ENCODE peak calls at places on chromosomes 7 and 10, in four cellular contexts. G is WTC11, E is K562, I is GM12878. O is an unnamed sample.

GRCh38 chr7:82335927-82336326 is 107.7 kb downstream of the CACNA2D1 start:
- DNase-seq in G (no peak), I (no peak), E (peak; percentile 6), O (no peak)

GRCh38 chr10:68153473-68154210 is 44.4 kb downstream of the MYPN start:
- DNase-seq in E (no peak), I (no peak), G (no peak), O (peak; percentile 78)

GRCh38 chr10:96587255-96588059 is 645 bp upstream of the TM9SF3 start:
- DNase-seq in G (no peak), I (no peak), E (peak; percentile 65), O (peak; percentile 75)

GRCh38 chr10:77832243-77832642 is 94.3 kb downstream of the DLG5 start:
- DNase-seq in E (no peak), I (no peak), G (no peak), O (no peak)

GRCh38 chr10:71638577-71639411 is 80.8 kb downstream of the C10orf105 start:
- DNase-seq in G (no peak), I (no peak), E (peak; percentile 99), O (peak; percentile 68)

GRCh38 chr10:115572740-115573455 is 479.7 kb downstream of the ATRNL1 start:
- DNase-seq in E (no peak), I (no peak), G (peak; percentile 47), O (no peak)

GRCh38 chr7:41955475-41956243 is 252.8 kb upstream of the INHBA start:
- DNase-seq in I (no peak), E (peak; percentile 38), G (peak; percentile 64), O (no peak)

GRCh38 chr7:148912758-148913541 is 28.9 kb upstream of the EZH2 start:
- DNase-seq in G (no peak), E (no peak), I (peak; percentile 57), O (no peak)

GRCh38 chr7:87152112-87152896 is at the start of gene DMTF1:
- DNase-seq in E (peak; percentile 99), I (peak; percentile 53), G (peak; percentile 92), O (peak; percentile 93)

GRCh38 chr10:90313548-90314325 is 544.1 kb downstream of the HTR7 start:
- DNase-seq in G (no peak), I (no peak), E (no peak), O (no peak)

GRCh38 chr10:116256749-116257259 is 16.2 kb downstream of the GFRA1 start:
- DNase-seq in E (no peak), I (no peak), G (no peak), O (no peak)

GRCh38 chr10:121926157-121926556 is 1.7 kb downstream of the ATE1 start:
- DNase-seq in E (no peak), I (no peak), G (no peak), O (no peak)

GRCh38 chr10:44468525-44468924 is 83.6 kb upstream of the CXCL12 start:
- DNase-seq in E (no peak), G (no peak), I (no peak), O (no peak)

GRCh38 chr7:132815696-132816334 is 239.5 kb upstream of the PLXNA4 start:
- DNase-seq in I (no peak), E (peak; percentile 14), G (no peak), O (no peak)

GRCh38 chr10:54284526-54285193 is 516.4 kb downstream of the PCDH15 start:
- DNase-seq in I (no peak), E (no peak), G (no peak), O (no peak)

GRCh38 chr7:44348300-44348699 is 22.9 kb upstream of the CAMK2B start:
- DNase-seq in E (peak; percentile 30), G (peak; percentile 66), I (no peak), O (peak; percentile 51)

GRCh38 chr10:107653832-107654287 is 489.4 kb upstream of the SORCS1 start:
- DNase-seq in G (no peak), I (peak; percentile 37), E (no peak), O (no peak)

GRCh38 chr7:73507556-73507955 is 14.5 kb downstream of the BAZ1B start:
- DNase-seq in G (no peak), I (no peak), E (no peak), O (no peak)

GRCh38 chr10:80177781-80178636 is 27.3 kb downstream of the ANXA11 start:
- DNase-seq in G (no peak), E (no peak), I (no peak), O (no peak)

GRCh38 chr7:142685877-142686508 is 63.3 kb upstream of the PRSS1 start:
- DNase-seq in I (no peak), E (no peak), G (no peak), O (no peak)

GRCh38 chr10:108612485-108612884 is 1310.8 kb downstream of the XPNPEP1 start:
- DNase-seq in G (no peak), I (no peak), E (no peak), O (no peak)

GRCh38 chr7:98387136-98387535 is 13.8 kb downstream of the BAIAP2L1 start:
- DNase-seq in E (no peak), I (no peak), G (no peak), O (no peak)

GRCh38 chr10:131046194-131046593 is 265.3 kb downstream of the TCERG1L start:
- DNase-seq in G (no peak), I (no peak), E (no peak), O (no peak)

GRCh38 chr10:107767185-107767584 is 602.7 kb upstream of the SORCS1 start:
- DNase-seq in E (no peak), G (no peak), I (no peak), O (no peak)

GRCh38 chr7:30173058-30173897 is 38.5 kb downstream of the MTURN start:
- DNase-seq in G (peak; percentile 36), E (peak; percentile 41), I (no peak), O (peak; percentile 20)

GRCh38 chr10:87860156-87860795 is 3.1 kb downstream of the KLLN start:
- DNase-seq in G (no peak), I (peak; percentile 63), E (peak; percentile 34), O (peak; percentile 69)

GRCh38 chr7:24882989-24883631 is 96.9 kb downstream of the OSBPL3 start:
- DNase-seq in E (no peak), G (no peak), I (no peak), O (no peak)

GRCh38 chr7:45178241-45179225 is 20.9 kb downstream of the RAMP3 start:
- DNase-seq in I (no peak), E (peak; percentile 54), G (peak; percentile 44), O (peak; percentile 4)

GRCh38 chr10:100021322-100021721 is 11.6 kb upstream of the DNMBP start:
- DNase-seq in I (peak; percentile 51), E (no peak), G (no peak), O (no peak)
- TF ChIP-seq CREM in I (no peak), E (no peak), G (no peak), O (no peak)

DNA sequence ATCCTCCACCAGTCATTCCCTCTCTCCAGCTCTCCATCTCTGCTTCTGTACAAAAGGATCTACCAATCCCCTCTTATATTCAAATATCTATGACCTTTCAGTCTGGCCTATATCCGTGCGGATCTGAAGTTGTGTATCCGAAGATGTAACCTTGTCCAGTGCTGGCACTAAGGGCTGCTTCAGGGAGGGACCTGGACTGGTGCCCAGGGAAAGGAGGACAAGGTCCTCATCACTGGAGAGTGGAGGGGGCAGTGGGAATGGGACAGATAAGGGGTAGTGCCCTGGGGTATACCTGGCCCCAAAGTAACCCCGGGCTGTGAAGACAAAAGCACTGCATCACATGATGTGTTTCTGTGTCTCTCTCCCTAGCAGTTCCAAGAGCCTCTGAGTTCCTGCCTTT is 1.8 kb downstream of the TMEM225B start:
- DNase-seq in E (no peak), G (no peak), I (no peak), O (no peak)
- TF ChIP-seq CREM in E (no peak), G (no peak), I (no peak), O (no peak)

DNA sequence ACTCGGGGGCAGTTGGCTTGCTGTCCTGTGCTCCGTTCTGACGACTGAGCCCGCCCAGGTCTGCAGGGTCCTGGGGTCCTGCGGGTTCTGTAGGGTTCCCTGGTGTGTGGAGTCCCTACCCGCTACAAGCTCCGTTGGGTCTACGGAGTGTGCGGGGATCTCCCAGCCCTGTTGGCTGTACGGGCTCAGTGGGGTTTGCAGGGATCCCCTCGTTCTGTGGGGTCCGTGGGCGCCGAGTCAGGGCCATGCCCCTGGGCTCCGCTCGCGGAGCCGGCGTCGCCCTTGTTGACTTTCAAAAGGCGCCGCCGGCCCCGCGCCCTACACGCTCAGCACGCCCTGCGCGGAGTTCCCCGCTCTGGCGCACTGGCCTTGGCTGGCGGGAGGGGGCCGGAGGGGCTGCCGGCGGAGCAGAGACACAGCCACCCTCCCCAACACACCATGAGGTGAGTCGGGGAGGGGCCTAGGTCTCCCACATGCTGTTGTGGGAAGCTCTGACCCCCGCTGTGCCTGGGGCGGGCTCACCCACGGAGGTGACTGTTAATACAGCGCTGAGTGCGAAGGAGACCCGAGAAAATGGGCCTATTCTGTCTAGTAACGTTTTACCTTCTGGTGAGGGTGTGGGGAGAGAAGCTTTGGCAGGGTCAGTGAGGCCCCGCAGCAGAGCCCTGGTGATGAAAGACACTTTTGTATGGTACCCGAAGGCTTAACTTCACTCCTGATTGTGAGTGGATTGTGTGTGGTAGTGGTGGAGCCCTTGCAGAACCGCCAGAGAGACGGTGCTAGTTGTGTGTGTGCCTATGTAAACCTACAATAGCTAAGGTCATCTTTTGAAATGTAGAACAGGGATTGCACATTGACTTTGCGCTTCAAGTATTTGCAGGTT is 8.1 kb downstream of the TASOR2 start:
- DNase-seq in E (peak; percentile 91), G (peak; percentile 75), I (peak; percentile 32), O (peak; percentile 82)
- TF ChIP-seq CREM in E (peak; percentile 50), G (no peak), I (peak; percentile 26), O (no peak)

DNA sequence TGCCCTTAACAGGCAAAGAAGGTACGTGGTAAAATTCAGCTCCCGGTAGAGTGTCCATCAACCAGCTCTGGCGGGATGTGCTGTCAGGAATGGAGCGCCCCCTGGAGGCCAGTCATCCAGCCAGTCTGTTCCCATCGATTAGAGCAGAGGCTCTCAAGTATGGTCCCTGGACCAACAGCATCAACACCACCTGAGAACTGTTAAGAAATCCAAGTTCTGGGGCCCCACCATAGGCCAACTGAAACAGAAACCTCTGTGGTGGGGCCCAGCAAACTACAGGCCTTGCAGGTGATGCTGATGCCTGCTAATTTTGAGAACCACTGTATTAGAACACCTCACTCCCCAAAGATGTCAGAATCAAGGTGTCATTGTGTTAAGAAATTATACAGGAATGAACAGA is 109.2 kb downstream of the DPY19L1 start:
- DNase-seq in I (no peak), G (peak; percentile 91), E (peak; percentile 64), O (peak; percentile 46)
- TF ChIP-seq CREM in I (no peak), G (no peak), E (no peak), O (no peak)

GRCh38 chr10:29648114-29648982 is 13.6 kb upstream of the SVIL start:
- DNase-seq in I (no peak), E (no peak), G (no peak), O (no peak)
- TF ChIP-seq CREM in I (no peak), E (no peak), G (no peak), O (no peak)

GRCh38 chr7:77436889-77437265 is 20.7 kb upstream of the GSAP start:
- DNase-seq in G (no peak), E (no peak), I (no peak), O (no peak)

GRCh38 chr7:77441046-77441445 is 24.9 kb upstream of the GSAP start:
- DNase-seq in I (no peak), G (no peak), E (no peak), O (no peak)

GRCh38 chr7:77444123-77444522 is 28.0 kb upstream of the GSAP start:
- DNase-seq in G (no peak), E (no peak), I (no peak), O (no peak)

GRCh38 chr7:77442631-77443420 is 26.7 kb upstream of the GSAP start:
- DNase-seq in E (no peak), G (no peak), I (no peak), O (no peak)

DNA sequence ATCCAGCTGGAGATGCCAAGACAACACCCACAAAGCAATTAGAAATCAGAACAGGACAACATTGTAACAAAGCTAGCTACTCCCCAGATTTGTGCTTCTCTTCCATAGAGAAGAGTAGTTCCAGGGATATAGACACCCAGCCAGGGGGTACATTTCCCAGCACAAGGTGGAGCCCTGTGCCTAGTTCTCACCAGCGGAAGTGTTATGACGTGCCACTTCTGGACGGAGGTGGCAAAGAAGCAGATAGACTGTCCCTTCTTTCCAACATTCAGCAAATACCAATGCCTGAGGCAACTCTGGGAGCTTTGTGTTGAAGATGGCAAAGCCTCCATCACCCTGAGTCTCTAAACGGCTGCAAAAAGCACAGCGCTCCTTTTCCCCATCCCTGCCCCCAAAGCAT is 23.4 kb upstream of the GSAP start:
- DNase-seq in G (no peak), I (no peak), E (peak; percentile 25), O (peak; percentile 72)
- TF ChIP-seq CREM in G (no peak), I (no peak), E (no peak), O (no peak)

O was measured in HepG2.